ENCODE peak calls at places on chromosomes 5 and 9, in four cellular contexts. J is GM12878, D is HepG2, K is K562. S is an unnamed sample.

GRCh38 chr5:172114875-172115422 is 73.1 kb downstream of the STK10 start:
- DNase-seq in J (peak; percentile 93), D (no peak), K (no peak), S (no peak)

GRCh38 chr5:129905467-129906176 is 1.4 kb downstream of the CHSY3 start:
- DNase-seq in J (no peak), D (no peak), K (no peak), S (no peak)

GRCh38 chr9:94081864-94082468 is 2.3 kb upstream of the PTPDC1 start:
- DNase-seq in J (no peak), D (no peak), K (no peak), S (no peak)

GRCh38 chr9:126069400-126069955 is 257.2 kb upstream of the MVB12B start:
- DNase-seq in J (no peak), D (no peak), K (no peak), S (no peak)

GRCh38 chr9:102355982-102356381 is 617.5 kb upstream of the GRIN3A start:
- DNase-seq in J (no peak), D (no peak), K (no peak), S (no peak)

GRCh38 chr5:8233479-8233878 is 364.5 kb downstream of the MTRR start:
- DNase-seq in J (no peak), D (no peak), K (no peak), S (no peak)

GRCh38 chr5:53276825-53277224 is 167.3 kb upstream of the MOCS2 start:
- DNase-seq in J (no peak), D (no peak), K (no peak), S (no peak)

GRCh38 chr9:84239341-84239740 is 101.2 kb downstream of the SLC28A3 start:
- DNase-seq in J (no peak), D (no peak), K (no peak), S (no peak)

GRCh38 chr5:92945630-92946097 is 635.4 kb downstream of the NR2F1-AS1 start:
- DNase-seq in J (no peak), D (peak; percentile 95), K (no peak), S (peak; percentile 87)

GRCh38 chr5:154646841-154647759 is 108.1 kb upstream of the LARP1 start:
- DNase-seq in J (no peak), D (peak; percentile 83), K (peak; percentile 84), S (no peak)

GRCh38 chr5:43020294-43020711 is 19.8 kb downstream of the ANXA2R start:
- DNase-seq in J (no peak), D (peak; percentile 23), K (no peak), S (no peak)

GRCh38 chr5:34652916-34653315 is 3.2 kb upstream of the RAI14 start:
- DNase-seq in J (no peak), D (no peak), K (no peak), S (no peak)

GRCh38 chr9:125066839-125067619 is 76.3 kb downstream of the SCAI start:
- DNase-seq in J (no peak), D (no peak), K (no peak), S (no peak)

GRCh38 chr9:113872485-113873143 is 3.5 kb upstream of the ZNF618 start:
- DNase-seq in J (no peak), D (no peak), K (no peak), S (no peak)

GRCh38 chr9:36151306-36152210 is 15.0 kb downstream of the GLIPR2 start:
- DNase-seq in J (peak; percentile 72), D (no peak), K (no peak), S (no peak)

GRCh38 chr9:92295827-92296258 is 2.3 kb upstream of the IARS1 start:
- DNase-seq in J (no peak), D (no peak), K (peak; percentile 63), S (no peak)

GRCh38 chr9:119282476-119283117 is 86.6 kb downstream of the BRINP1 start:
- DNase-seq in J (no peak), D (no peak), K (no peak), S (no peak)

GRCh38 chr9:86119457-86119856 is 20.1 kb upstream of the GOLM1 start:
- DNase-seq in J (no peak), D (no peak), K (no peak), S (no peak)

GRCh38 chr5:27523629-27524028 is 485.2 kb upstream of the CDH9 start:
- DNase-seq in J (no peak), D (no peak), K (no peak), S (no peak)

GRCh38 chr5:54443264-54443663 is 12.2 kb upstream of the HSPB3 start:
- DNase-seq in J (no peak), D (peak; percentile 15), K (peak; percentile 22), S (peak; percentile 33)

GRCh38 chr9:16347886-16348285 is 522.6 kb downstream of the BNC2 start:
- DNase-seq in J (no peak), D (no peak), K (no peak), S (no peak)

GRCh38 chr9:127112056-127112455 is 10.4 kb downstream of the ANGPTL2 start:
- DNase-seq in J (no peak), D (no peak), K (no peak), S (no peak)

GRCh38 chr9:6703898-6704639 is 53.7 kb upstream of the KDM4C start:
- DNase-seq in J (no peak), D (peak; percentile 68), K (no peak), S (peak; percentile 92)

GRCh38 chr9:28808042-28808441 is 1234.8 kb upstream of the C9orf72 start:
- DNase-seq in J (no peak), D (no peak), K (no peak), S (no peak)

GRCh38 chr5:1882337-1883119 is at the start of gene IRX4:
- DNase-seq in J (no peak), D (no peak), K (no peak), S (peak; percentile 64)

GRCh38 chr5:131277875-131278795 is 14.3 kb downstream of the CDC42SE2 start:
- DNase-seq in J (no peak), D (no peak), K (no peak), S (no peak)

GRCh38 chr5:179796877-179797608 is 3.3 kb downstream of the LTC4S start:
- DNase-seq in J (no peak), D (no peak), K (no peak), S (no peak)

GRCh38 chr5:137340899-137341298 is 158.2 kb downstream of the SPOCK1 start:
- DNase-seq in J (no peak), D (no peak), K (no peak), S (no peak)

GRCh38 chr5:1222621-1223277 is 2.4 kb upstream of the SLC6A18 start:
- DNase-seq in J (no peak), D (no peak), K (no peak), S (no peak)

GRCh38 chr5:128537306-128537998 is 593 bp downstream of the FBN2 start:
- DNase-seq in J (no peak), D (no peak), K (no peak), S (peak; percentile 45)

GRCh38 chr5:169581580-169582227 is 1.9 kb upstream of the SPDL1 start:
- DNase-seq in J (no peak), D (peak; percentile 46), K (peak; percentile 29), S (peak; percentile 66)

GRCh38 chr9:127263664-127264063 is 910 bp upstream of the GARNL3 start:
- DNase-seq in J (no peak), D (no peak), K (no peak), S (no peak)

GRCh38 chr5:5155617-5156016 is 15.5 kb downstream of the ADAMTS16 start:
- DNase-seq in J (no peak), D (no peak), K (no peak), S (no peak)

GRCh38 chr9:120941046-120941770 is 14.6 kb upstream of the TRAF1 start:
- DNase-seq in J (no peak), D (no peak), K (no peak), S (peak; percentile 56)

GRCh38 chr5:159094745-159095144 is 5.0 kb downstream of the EBF1 start:
- DNase-seq in J (no peak), D (peak; percentile 8), K (peak; percentile 78), S (peak; percentile 73)

GRCh38 chr9:127233582-127234350 is 30.8 kb upstream of the GARNL3 start:
- DNase-seq in J (no peak), D (no peak), K (no peak), S (no peak)

GRCh38 chr9:120212153-120212852 is 367.7 kb downstream of the CDK5RAP2 start:
- DNase-seq in J (peak; percentile 3), D (no peak), K (no peak), S (no peak)

GRCh38 chr5:79850941-79851693 is 139.9 kb downstream of the MTX3 start:
- DNase-seq in J (no peak), D (no peak), K (no peak), S (no peak)

GRCh38 chr5:79849061-79849460 is 142.0 kb downstream of the MTX3 start:
- DNase-seq in J (no peak), D (no peak), K (no peak), S (no peak)

GRCh38 chr5:79849486-79850315 is 141.4 kb downstream of the MTX3 start:
- DNase-seq in J (no peak), D (no peak), K (no peak), S (no peak)

GRCh38 chr5:79851694-79852006 is 139.4 kb downstream of the MTX3 start:
- DNase-seq in J (no peak), D (no peak), K (no peak), S (no peak)

DNA sequence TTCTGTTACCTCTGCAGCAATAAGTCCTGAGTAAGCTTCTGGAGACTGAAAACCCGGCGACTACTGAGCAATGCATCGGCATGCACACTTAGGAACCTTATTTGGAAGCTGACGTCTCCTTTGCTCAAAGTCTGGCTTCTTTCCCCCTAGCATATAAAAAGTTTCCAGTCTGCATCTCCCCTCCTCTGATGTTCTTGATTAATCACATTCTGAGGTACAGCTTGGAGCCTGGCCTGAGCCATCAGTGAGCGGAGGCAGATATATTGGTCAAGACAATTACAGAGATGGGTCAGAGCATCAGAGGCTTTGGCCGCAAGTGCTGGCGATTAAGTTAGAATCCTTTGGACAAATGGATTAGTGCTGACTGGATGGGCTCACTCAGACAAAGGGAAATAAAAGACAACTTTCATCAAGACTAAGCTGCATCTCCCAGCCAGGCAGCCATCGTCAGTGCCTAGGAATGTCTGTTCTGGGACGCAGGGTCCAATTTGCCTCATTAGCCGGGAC is 140.7 kb downstream of the MTX3 start:
- DNase-seq in J (no peak), D (no peak), K (no peak), S (no peak)
- TF ChIP-seq POLR2AphosphoS2 in J (no peak), D (no peak), K (no peak), S (no peak)

DNA sequence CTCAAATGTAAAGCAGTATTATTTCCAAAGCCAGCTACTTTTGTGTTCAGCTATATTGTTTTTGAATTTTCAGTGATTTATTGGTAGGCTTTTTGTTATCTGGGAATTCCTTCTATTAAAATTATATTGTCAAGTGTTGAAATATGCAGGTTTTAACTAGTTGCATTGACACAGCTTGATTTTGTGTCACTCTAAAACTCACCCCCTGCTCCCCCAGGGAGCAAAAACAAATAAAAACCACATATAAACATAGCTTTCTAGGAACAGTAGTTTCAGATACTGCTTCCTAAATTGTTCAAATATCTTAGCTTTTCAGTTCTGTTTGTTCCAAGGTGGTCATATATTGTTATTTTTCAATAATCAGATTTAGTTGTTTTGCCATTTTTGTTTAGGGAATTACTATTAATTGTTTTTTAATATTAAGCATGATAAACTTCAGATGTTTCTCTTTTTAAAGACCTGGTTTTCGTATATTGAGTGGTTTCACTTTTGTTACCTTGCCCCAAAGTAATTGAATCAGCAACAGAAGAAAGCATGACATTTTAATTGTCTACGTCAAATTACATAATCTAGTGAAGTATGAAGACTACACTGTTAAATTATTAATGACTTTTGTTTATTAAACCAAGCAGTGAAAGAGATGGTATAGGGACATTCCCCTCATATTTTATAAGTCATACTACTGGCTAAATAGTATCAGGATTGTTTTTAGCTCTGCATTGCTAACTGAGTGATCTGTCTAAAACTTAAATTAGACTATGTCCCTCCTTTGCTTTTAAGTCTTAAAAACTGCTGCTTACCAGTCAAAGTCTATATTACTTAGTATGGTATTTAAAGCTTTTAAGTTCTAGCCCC is 43.4 kb downstream of the ERBIN start:
- DNase-seq in J (no peak), D (no peak), K (no peak), S (no peak)
- TF ChIP-seq POLR2AphosphoS2 in J (no peak), D (no peak), K (no peak), S (no peak)

GRCh38 chr5:73337586-73337985 is 111.0 kb downstream of the FOXD1 start:
- DNase-seq in J (no peak), D (no peak), K (no peak), S (no peak)
- TF ChIP-seq POLR2AphosphoS2 in J (no peak), D (no peak), K (no peak), S (no peak)

GRCh38 chr9:788777-789176 is 52.7 kb upstream of the DMRT1 start:
- DNase-seq in J (no peak), D (no peak), K (no peak), S (no peak)
- TF ChIP-seq POLR2AphosphoS2 in J (no peak), D (no peak), K (no peak), S (no peak)

S was measured in A549.